ENCODE peak calls at places on chromosomes 4 and X, in seven cellular contexts. K, J, F, G, A, N and I are unnamed samples.

GRCh38 chrX:39854772-39855747 is 242.7 kb downstream of the BCOR start:
- DNase-seq in K (no peak), J (no peak), F (no peak), G (no peak), A (peak; percentile 81), N (no peak), I (no peak)

GRCh38 chr4:139986108-139986507 is 167.9 kb downstream of the MAML3 start:
- DNase-seq in K (no peak), J (no peak), F (no peak), G (peak; percentile 37), A (no peak), N (no peak), I (peak; percentile 87)

GRCh38 chr4:4640692-4641091 is 98.8 kb upstream of the STX18 start:
- DNase-seq in K (no peak), J (no peak), F (no peak), G (no peak), A (no peak), N (no peak), I (no peak)

GRCh38 chr4:17153572-17153971 is 255.1 kb upstream of the LDB2 start:
- DNase-seq in K (no peak), J (no peak), F (no peak), G (no peak), A (no peak), N (no peak), I (no peak)

GRCh38 chr4:1463088-1463926 is 57.1 kb upstream of the NKX1-1 start:
- DNase-seq in K (no peak), J (no peak), F (peak; percentile 12), G (no peak), A (peak; percentile 68), N (peak; percentile 69), I (no peak)

GRCh38 chr4:85672116-85672515 is 197.2 kb downstream of the ARHGAP24 start:
- DNase-seq in K (no peak), J (no peak), F (no peak), G (no peak), A (peak; percentile 39), N (no peak), I (no peak)

GRCh38 chr4:123418486-123418931 is 21.9 kb downstream of the SPRY1 start:
- DNase-seq in K (no peak), J (no peak), F (peak; percentile 90), G (peak; percentile 94), A (peak; percentile 83), N (no peak), I (no peak)

GRCh38 chr4:11073621-11074051 is 355.1 kb downstream of the HS3ST1 start:
- DNase-seq in K (no peak), J (peak; percentile 26), F (peak; percentile 55), G (peak; percentile 96), A (no peak), N (no peak), I (peak; percentile 27)

GRCh38 chr4:38243385-38244053 is 283.3 kb downstream of the PTTG2 start:
- DNase-seq in K (no peak), J (no peak), F (no peak), G (peak; percentile 1), A (no peak), N (no peak), I (no peak)

GRCh38 chrX:23332888-23333821 is 1.5 kb upstream of the PTCHD1 start:
- DNase-seq in K (no peak), J (no peak), F (no peak), G (no peak), A (no peak), N (no peak), I (no peak)

GRCh38 chr4:110193822-110194761 is 4.3 kb downstream of the ELOVL6 start:
- DNase-seq in K (no peak), J (peak; percentile 49), F (peak; percentile 98), G (peak; percentile 98), A (no peak), N (no peak), I (peak; percentile 95)

GRCh38 chrX:113747274-113747973 is 836.5 kb upstream of the HTR2C start:
- DNase-seq in K (no peak), J (no peak), F (no peak), G (no peak), A (no peak), N (no peak), I (no peak)

GRCh38 chr4:52659722-52660261 is 691 bp upstream of the USP46 start:
- DNase-seq in K (peak; percentile 83), J (peak; percentile 79), F (peak; percentile 13), G (peak; percentile 29), A (peak; percentile 12), N (no peak), I (no peak)

GRCh38 chr4:52234539-52235174 is 183.6 kb downstream of the SPATA18 start:
- DNase-seq in K (no peak), J (no peak), F (peak; percentile 17), G (peak; percentile 19), A (no peak), N (no peak), I (peak; percentile 43)

GRCh38 chr4:155491336-155492131 is 114.8 kb upstream of the MAP9 start:
- DNase-seq in K (no peak), J (no peak), F (no peak), G (peak; percentile 10), A (no peak), N (no peak), I (no peak)

GRCh38 chr4:70187216-70187615 is 8.3 kb upstream of the ODAM start:
- DNase-seq in K (no peak), J (no peak), F (no peak), G (no peak), A (no peak), N (no peak), I (no peak)

GRCh38 chrX:141642979-141643378 is 53.5 kb downstream of the SPANXA2 start:
- DNase-seq in K (no peak), J (no peak), F (no peak), G (peak; percentile 18), A (no peak), N (no peak), I (peak; percentile 1)

GRCh38 chrX:154023276-154024000 is 3.7 kb upstream of the IRAK1 start:
- DNase-seq in K (no peak), J (no peak), F (no peak), G (no peak), A (no peak), N (no peak), I (no peak)

GRCh38 chr4:140726776-140727500 is 29.2 kb downstream of the TBC1D9 start:
- DNase-seq in K (no peak), J (no peak), F (peak; percentile 62), G (no peak), A (no peak), N (no peak), I (peak; percentile 37)

GRCh38 chrX:8103655-8104054 is 67.4 kb downstream of the VCX2 start:
- DNase-seq in K (no peak), J (no peak), F (no peak), G (no peak), A (no peak), N (no peak), I (no peak)

GRCh38 chr4:53119685-53120084 is 246.2 kb downstream of the SCFD2 start:
- DNase-seq in K (no peak), J (no peak), F (peak; percentile 84), G (peak; percentile 68), A (no peak), N (no peak), I (no peak)

GRCh38 chrX:25016938-25017598 is 1.3 kb upstream of the ARX start:
- DNase-seq in K (no peak), J (no peak), F (no peak), G (no peak), A (no peak), N (no peak), I (no peak)

GRCh38 chrX:25016361-25016671 is 551 bp upstream of the ARX start:
- DNase-seq in K (no peak), J (no peak), F (no peak), G (no peak), A (no peak), N (no peak), I (no peak)

GRCh38 chrX:25015486-25016360 is at the start of gene ARX:
- DNase-seq in K (no peak), J (peak; percentile 45), F (no peak), G (peak; percentile 63), A (peak; percentile 47), N (no peak), I (no peak)

GRCh38 chrX:25018682-25019081 is 2.9 kb upstream of the ARX start:
- DNase-seq in K (no peak), J (no peak), F (no peak), G (no peak), A (no peak), N (no peak), I (no peak)

GRCh38 chrX:25017667-25018247 is 2.0 kb upstream of the ARX start:
- DNase-seq in K (no peak), J (no peak), F (no peak), G (no peak), A (no peak), N (no peak), I (no peak)
- H3K4me3 ChIP-seq in K (no peak overlapping the region), J (no peak overlapping the region), F (no peak overlapping the region), G (no peak overlapping the region), A (no peak overlapping the region), N (peak overlapping the region; percentile 7), I (no peak overlapping the region)

DNA sequence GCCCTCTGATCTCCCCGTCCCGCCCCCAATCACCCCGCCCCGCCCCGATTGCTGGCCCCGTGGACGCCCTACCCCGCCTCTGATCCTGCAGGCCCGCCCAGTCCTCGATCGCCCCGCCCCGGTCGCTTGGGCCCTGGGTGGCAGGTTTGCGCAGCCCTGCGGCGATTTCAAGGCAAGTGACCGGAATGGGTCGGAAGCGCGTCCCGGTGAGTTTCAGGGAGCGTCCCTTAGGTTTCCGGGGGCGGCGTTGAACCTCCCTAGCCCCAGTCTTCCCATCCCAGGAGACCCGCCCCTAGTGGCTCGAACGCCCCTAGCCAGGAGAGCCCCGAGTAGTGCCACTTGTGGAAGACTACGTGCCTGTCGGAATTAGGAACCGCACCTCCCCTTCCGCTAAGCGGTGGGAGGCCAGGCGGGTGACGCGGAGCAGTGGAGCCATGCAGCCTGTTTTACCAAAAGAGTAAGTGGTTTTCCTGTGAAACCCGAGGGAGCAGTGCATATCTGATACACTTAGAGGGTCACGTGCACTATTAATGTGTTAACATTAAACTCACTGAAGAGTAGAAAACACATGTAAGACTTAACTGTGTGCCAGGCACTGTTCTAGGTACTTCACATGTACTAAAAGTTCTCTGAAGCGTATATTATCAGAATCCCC is 350 bp upstream of the TEC start:
- DNase-seq in K (peak; percentile 95), J (peak; percentile 92), F (peak; percentile 59), G (peak; percentile 80), A (peak; percentile 94), N (peak; percentile 94), I (peak; percentile 67)
- TF ChIP-seq CTCF in K (no peak), J (no peak), F (peak; percentile 60), G (peak; percentile 49), A (no peak), N (no peak), I (peak; percentile 15)

DNA sequence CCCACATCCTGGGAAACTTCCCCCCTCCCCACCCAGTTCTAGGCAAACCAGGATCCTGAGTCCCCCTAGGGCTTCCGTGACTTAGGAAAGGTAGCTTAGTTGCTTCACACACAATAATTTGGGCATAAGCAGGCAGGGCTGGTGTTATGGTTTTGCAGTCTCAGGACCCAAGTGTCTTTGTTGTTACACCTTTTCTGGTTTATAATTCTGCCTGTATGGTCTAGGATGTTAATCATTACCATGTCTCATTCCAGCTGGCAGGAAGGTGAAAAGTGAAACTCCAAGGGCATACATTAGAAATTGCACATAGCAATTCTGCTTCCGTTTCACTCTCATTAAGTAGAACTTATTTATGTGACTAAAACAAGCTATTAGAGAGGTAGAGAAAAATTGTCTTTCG is 16.8 kb downstream of the UGT8 start:
- DNase-seq in K (no peak), J (no peak), F (no peak), G (no peak), A (no peak), N (no peak), I (no peak)
- H3K4me3 ChIP-seq in K (no peak overlapping the region), J (no peak overlapping the region), F (no peak overlapping the region), G (no peak overlapping the region), A (no peak overlapping the region), N (no peak overlapping the region), I (no peak overlapping the region)

GRCh38 chrX:115892787-115893671 is 277.5 kb upstream of the AGTR2 start:
- DNase-seq in K (no peak), J (no peak), F (peak; percentile 28), G (peak; percentile 71), A (peak; percentile 51), N (no peak), I (peak; percentile 77)
- TF ChIP-seq CTCF in K (peak; percentile 16), J (no peak), F (peak; percentile 12), G (peak; percentile 25), A (no peak), N (no peak), I (peak; percentile 76)